ENCODE peak calls at places on chromosome 1, in ten cellular contexts. One of them, this sample, is unnamed.

GRCh38 chr1:31020007-31020790 is 45.3 kb downstream of the PUM1 start:
- DNase-seq in left ventricle myocardium inferior: no peak
- DNase-seq in activated T-cell treated with anti-CD3 and anti-CD28 coated beads for 1 hour: no peak
- DNase-seq in heart left ventricle: no peak
- DNase-seq in GM04503: no peak
- DNase-seq in stimulated activated CD4-positive, alpha-beta T cell treated with anti-CD3 and anti-CD28 coated beads, Interleukin-4, amount 100 ng/mL, for 48 hours: no peak
- DNase-seq in mammary epithelial cell: no peak
- DNase-seq in T-cell: no peak
- DNase-seq in GM13976: no peak
- DNase-seq in Panc1: no peak
- DNase-seq in this sample: no peak

GRCh38 chr1:5933676-5934057 is 58.6 kb downstream of the NPHP4 start:
- DNase-seq in mammary epithelial cell: no peak
- DNase-seq in Panc1: no peak
- DNase-seq in activated T-cell treated with anti-CD3 and anti-CD28 coated beads for 1 hour: no peak
- DNase-seq in GM04503: no peak
- DNase-seq in left ventricle myocardium inferior: no peak
- DNase-seq in T-cell: no peak
- DNase-seq in GM13976: peak; percentile 8
- DNase-seq in heart left ventricle: no peak
- DNase-seq in stimulated activated CD4-positive, alpha-beta T cell treated with anti-CD3 and anti-CD28 coated beads, Interleukin-4, amount 100 ng/mL, for 48 hours: no peak
- DNase-seq in this sample: no peak

GRCh38 chr1:54927475-54928240 is 40.7 kb upstream of the DHCR24 start:
- DNase-seq in Panc1: no peak
- DNase-seq in mammary epithelial cell: peak; percentile 23
- DNase-seq in GM13976: no peak
- DNase-seq in activated T-cell treated with anti-CD3 and anti-CD28 coated beads for 1 hour: no peak
- DNase-seq in heart left ventricle: peak; percentile 80
- DNase-seq in stimulated activated CD4-positive, alpha-beta T cell treated with anti-CD3 and anti-CD28 coated beads, Interleukin-4, amount 100 ng/mL, for 48 hours: no peak
- DNase-seq in GM04503: no peak
- DNase-seq in left ventricle myocardium inferior: peak; percentile 27
- DNase-seq in T-cell: no peak
- DNase-seq in this sample: peak; percentile 66

GRCh38 chr1:41158147-41158875 is 83.8 kb downstream of the SCMH1 start:
- DNase-seq in Panc1: no peak
- DNase-seq in left ventricle myocardium inferior: no peak
- DNase-seq in GM13976: peak; percentile 11
- DNase-seq in T-cell: no peak
- DNase-seq in stimulated activated CD4-positive, alpha-beta T cell treated with anti-CD3 and anti-CD28 coated beads, Interleukin-4, amount 100 ng/mL, for 48 hours: no peak
- DNase-seq in GM04503: no peak
- DNase-seq in mammary epithelial cell: no peak
- DNase-seq in activated T-cell treated with anti-CD3 and anti-CD28 coated beads for 1 hour: no peak
- DNase-seq in heart left ventricle: no peak
- DNase-seq in this sample: no peak

GRCh38 chr1:3631865-3632264 is 7.0 kb downstream of the TPRG1L start:
- DNase-seq in heart left ventricle: peak; percentile 4
- DNase-seq in stimulated activated CD4-positive, alpha-beta T cell treated with anti-CD3 and anti-CD28 coated beads, Interleukin-4, amount 100 ng/mL, for 48 hours: no peak
- DNase-seq in mammary epithelial cell: no peak
- DNase-seq in GM04503: no peak
- DNase-seq in T-cell: no peak
- DNase-seq in GM13976: no peak
- DNase-seq in activated T-cell treated with anti-CD3 and anti-CD28 coated beads for 1 hour: no peak
- DNase-seq in Panc1: no peak
- DNase-seq in left ventricle myocardium inferior: no peak
- DNase-seq in this sample: no peak

GRCh38 chr1:115647919-115648597 is 6.3 kb downstream of the VANGL1 start:
- DNase-seq in mammary epithelial cell: no peak
- DNase-seq in activated T-cell treated with anti-CD3 and anti-CD28 coated beads for 1 hour: no peak
- DNase-seq in Panc1: no peak
- DNase-seq in stimulated activated CD4-positive, alpha-beta T cell treated with anti-CD3 and anti-CD28 coated beads, Interleukin-4, amount 100 ng/mL, for 48 hours: no peak
- DNase-seq in GM13976: no peak
- DNase-seq in heart left ventricle: peak; percentile 58
- DNase-seq in left ventricle myocardium inferior: no peak
- DNase-seq in GM04503: no peak
- DNase-seq in T-cell: no peak
- DNase-seq in this sample: no peak

GRCh38 chr1:91076834-91077233 is 55.0 kb upstream of the ZNF644 start:
- DNase-seq in GM04503: no peak
- DNase-seq in T-cell: no peak
- DNase-seq in mammary epithelial cell: no peak
- DNase-seq in Panc1: no peak
- DNase-seq in left ventricle myocardium inferior: no peak
- DNase-seq in heart left ventricle: no peak
- DNase-seq in stimulated activated CD4-positive, alpha-beta T cell treated with anti-CD3 and anti-CD28 coated beads, Interleukin-4, amount 100 ng/mL, for 48 hours: no peak
- DNase-seq in activated T-cell treated with anti-CD3 and anti-CD28 coated beads for 1 hour: no peak
- DNase-seq in GM13976: no peak
- DNase-seq in this sample: no peak

GRCh38 chr1:15803380-15803779 is 4.1 kb downstream of the UQCRHL start:
- DNase-seq in GM04503: no peak
- DNase-seq in mammary epithelial cell: no peak
- DNase-seq in stimulated activated CD4-positive, alpha-beta T cell treated with anti-CD3 and anti-CD28 coated beads, Interleukin-4, amount 100 ng/mL, for 48 hours: no peak
- DNase-seq in GM13976: peak; percentile 60
- DNase-seq in T-cell: peak; percentile 6
- DNase-seq in heart left ventricle: no peak
- DNase-seq in activated T-cell treated with anti-CD3 and anti-CD28 coated beads for 1 hour: no peak
- DNase-seq in left ventricle myocardium inferior: no peak
- DNase-seq in Panc1: no peak
- DNase-seq in this sample: no peak

GRCh38 chr1:91601554-91602322 is 101.1 kb downstream of the CDC7 start:
- DNase-seq in GM13976: no peak
- DNase-seq in left ventricle myocardium inferior: peak; percentile 82
- DNase-seq in GM04503: no peak
- DNase-seq in heart left ventricle: peak; percentile 92
- DNase-seq in mammary epithelial cell: no peak
- DNase-seq in stimulated activated CD4-positive, alpha-beta T cell treated with anti-CD3 and anti-CD28 coated beads, Interleukin-4, amount 100 ng/mL, for 48 hours: no peak
- DNase-seq in T-cell: no peak
- DNase-seq in activated T-cell treated with anti-CD3 and anti-CD28 coated beads for 1 hour: no peak
- DNase-seq in Panc1: no peak
- DNase-seq in this sample: no peak

GRCh38 chr1:214312530-214313051 is 31.6 kb downstream of the SMYD2 start:
- DNase-seq in Panc1: no peak
- DNase-seq in left ventricle myocardium inferior: no peak
- DNase-seq in GM13976: no peak
- DNase-seq in mammary epithelial cell: no peak
- DNase-seq in stimulated activated CD4-positive, alpha-beta T cell treated with anti-CD3 and anti-CD28 coated beads, Interleukin-4, amount 100 ng/mL, for 48 hours: no peak
- DNase-seq in heart left ventricle: peak; percentile 51
- DNase-seq in GM04503: no peak
- DNase-seq in activated T-cell treated with anti-CD3 and anti-CD28 coated beads for 1 hour: no peak
- DNase-seq in T-cell: no peak
- DNase-seq in this sample: no peak

GRCh38 chr1:164836614-164837018 is 277.6 kb downstream of the PBX1 start:
- DNase-seq in mammary epithelial cell: no peak
- DNase-seq in Panc1: no peak
- DNase-seq in left ventricle myocardium inferior: no peak
- DNase-seq in T-cell: no peak
- DNase-seq in activated T-cell treated with anti-CD3 and anti-CD28 coated beads for 1 hour: no peak
- DNase-seq in GM13976: no peak
- DNase-seq in stimulated activated CD4-positive, alpha-beta T cell treated with anti-CD3 and anti-CD28 coated beads, Interleukin-4, amount 100 ng/mL, for 48 hours: no peak
- DNase-seq in heart left ventricle: no peak
- DNase-seq in GM04503: no peak
- DNase-seq in this sample: no peak